ENCODE peak calls at places on chromosomes 7 and 10, in four cellular contexts. J, H, K and T are unnamed samples.

GRCh38 chr10:17607603-17608332 is 9.4 kb downstream of the HACD1 start:
- DNase-seq in H (peak), K (peak), J (peak), T (no peak)

GRCh38 chr7:16428672-16429071 is 7.3 kb upstream of the CRPPA start:
- DNase-seq in K (no peak), H (peak), J (peak), T (no peak)

GRCh38 chr7:99478464-99479440 is 6.1 kb downstream of the ZNF789 start:
- DNase-seq in K (no peak), J (no peak), H (no peak), T (no peak)

GRCh38 chr10:127449491-127449890 is 99.6 kb upstream of the NPS start:
- DNase-seq in H (no peak), K (no peak), J (no peak), T (no peak)

GRCh38 chr7:106655703-106656498 is 5.1 kb downstream of the CCDC71L start:
- DNase-seq in J (no peak), K (no peak), H (no peak), T (no peak)

GRCh38 chr7:92754756-92755581 is 81.4 kb downstream of the CDK6 start:
- DNase-seq in J (no peak), H (no peak), K (no peak), T (no peak)

GRCh38 chr10:87500646-87501048 is 4.0 kb upstream of the MINPP1 start:
- DNase-seq in K (no peak), J (no peak), H (no peak), T (no peak)

GRCh38 chr10:113099431-113100298 is 149.6 kb downstream of the TCF7L2 start:
- DNase-seq in J (peak), K (peak), H (no peak), T (no peak)

GRCh38 chr10:28839600-28840007 is 162.3 kb downstream of the BAMBI start:
- DNase-seq in H (no peak), K (no peak), J (peak), T (no peak)

GRCh38 chr7:41916450-41916927 is 213.6 kb upstream of the INHBA start:
- DNase-seq in H (peak), J (peak), K (no peak), T (no peak)

GRCh38 chr7:17769918-17770317 is 170.4 kb downstream of the SNX13 start:
- DNase-seq in K (peak), H (peak), J (peak), T (no peak)

GRCh38 chr7:22356855-22357310 is at the start of gene RAPGEF5:
- DNase-seq in H (peak), J (no peak), K (peak), T (peak)

GRCh38 chr7:19408821-19409220 is 263.6 kb upstream of the FERD3L start:
- DNase-seq in J (no peak), K (no peak), H (no peak), T (no peak)

GRCh38 chr10:131195116-131195515 is 116.4 kb downstream of the TCERG1L start:
- DNase-seq in J (no peak), K (no peak), H (no peak), T (no peak)

GRCh38 chr10:17244712-17245365 is 16.8 kb downstream of the VIM start:
- DNase-seq in K (no peak), J (peak), H (no peak), T (no peak)

GRCh38 chr7:55366461-55367138 is 1.5 kb downstream of the LANCL2 start:
- DNase-seq in K (peak), H (peak), J (no peak), T (no peak)

GRCh38 chr10:71812016-71812912 is 38.8 kb downstream of the PSAP start:
- DNase-seq in J (peak), K (peak), H (peak), T (peak)

GRCh38 chr10:72075184-72076115 is 12.9 kb downstream of the SPOCK2 start:
- DNase-seq in H (no peak), J (no peak), K (no peak), T (no peak)

GRCh38 chr7:146090023-146090645 is 26.5 kb upstream of the CNTNAP2 start:
- DNase-seq in H (peak), J (no peak), K (peak), T (no peak)

GRCh38 chr7:519974-520458 is 370 bp upstream of the PDGFA start:
- DNase-seq in H (peak), J (peak), K (peak), T (peak)

GRCh38 chr10:97618733-97619132 is 14.6 kb downstream of the MORN4 start:
- DNase-seq in J (no peak), K (no peak), H (no peak), T (no peak)

GRCh38 chr7:13801669-13802068 is 187.8 kb downstream of the ETV1 start:
- DNase-seq in K (no peak), H (peak), J (peak), T (no peak)

GRCh38 chr7:105454921-105455320 is 66.2 kb upstream of the SRPK2 start:
- DNase-seq in J (no peak), H (no peak), K (no peak), T (no peak)
- H3K9ac ChIP-seq in J (no peak), H (no peak), K (no peak), T (no peak)

DNA sequence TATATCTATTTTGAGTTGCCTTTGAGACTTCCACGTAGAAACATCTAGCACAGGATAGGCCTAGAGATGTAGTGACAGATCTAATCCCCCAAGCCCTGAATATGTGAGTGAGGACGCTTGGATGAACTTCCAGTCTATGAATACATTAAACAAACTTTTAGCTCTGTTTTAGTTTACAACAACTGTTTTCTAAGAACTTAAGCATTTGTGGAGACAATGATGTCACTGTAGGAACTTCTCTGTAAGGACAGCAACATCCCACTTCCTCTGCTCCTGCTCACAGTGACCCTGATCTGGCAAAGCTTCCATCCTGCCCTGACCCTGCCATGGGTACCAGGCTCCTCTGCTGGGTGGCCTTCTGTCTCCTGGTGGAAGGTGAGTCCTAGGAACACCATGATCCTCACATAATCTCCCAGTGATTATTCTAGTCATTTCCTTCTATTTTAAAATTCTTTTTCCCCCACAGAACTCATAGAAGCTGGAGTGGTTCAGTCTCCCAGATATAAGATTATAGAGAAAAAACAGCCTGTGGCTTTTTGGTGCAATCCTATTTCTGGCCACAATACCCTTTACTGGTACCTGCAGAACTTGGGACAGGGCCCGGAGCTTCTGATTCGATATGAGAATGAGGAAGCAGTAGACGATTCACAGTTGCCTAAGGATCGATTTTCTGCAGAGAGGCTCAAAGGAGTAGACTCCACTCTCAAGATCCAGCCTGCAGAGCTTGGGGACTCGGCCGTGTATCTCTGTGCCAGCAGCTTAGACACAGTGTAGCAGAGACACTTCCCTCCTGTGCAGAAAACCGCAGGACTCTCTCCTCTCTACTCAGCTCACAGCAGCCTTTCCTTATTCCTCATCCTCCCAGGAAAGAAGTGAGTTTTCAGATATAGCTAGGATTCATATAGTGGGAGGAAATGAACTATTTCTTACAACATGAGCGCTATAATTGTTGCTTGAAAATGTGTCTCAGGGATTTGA is 194.4 kb upstream of the PRSS1 start:
- DNase-seq in K (no peak), H (no peak), J (peak), T (no peak)
- H3K9ac ChIP-seq in K (no peak), H (no peak), J (no peak), T (no peak)

DNA sequence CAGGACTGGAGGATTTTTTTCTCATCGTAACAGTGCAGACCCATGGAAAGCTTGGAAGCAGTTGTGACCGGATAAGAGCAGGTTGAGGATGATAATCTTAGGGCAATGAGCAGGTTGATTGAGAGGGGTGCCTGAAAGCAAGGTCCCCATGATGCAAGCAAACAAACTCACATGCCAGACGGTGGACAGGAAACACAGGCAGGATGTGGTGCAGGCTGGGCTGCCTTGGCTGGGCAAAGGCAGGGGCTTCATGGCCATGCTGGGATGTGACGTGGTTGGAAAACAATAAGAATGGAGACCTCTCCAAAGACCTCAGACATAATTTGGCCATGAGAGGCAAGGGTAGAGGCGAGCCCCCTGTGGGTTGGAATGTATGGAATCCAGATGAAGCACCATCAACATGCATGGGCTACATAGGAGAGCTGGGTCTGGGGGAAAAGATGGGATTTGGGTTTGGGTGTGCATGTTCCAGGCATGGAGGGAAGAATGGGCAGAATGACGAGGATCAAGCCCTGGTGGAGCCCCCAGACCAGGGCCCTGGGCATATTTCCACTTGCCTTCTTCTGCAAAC is 58.3 kb downstream of the IKZF1 start:
- DNase-seq in H (no peak), K (no peak), J (no peak), T (no peak)
- H3K9ac ChIP-seq in H (no peak), K (no peak), J (no peak), T (no peak)

GRCh38 chr10:89700914-89701237 is 514 bp upstream of the KIF20B start:
- DNase-seq in K (no peak), J (no peak), H (no peak), T (no peak)
- H3K9ac ChIP-seq in K (peak), J (peak), H (peak), T (peak)

DNA sequence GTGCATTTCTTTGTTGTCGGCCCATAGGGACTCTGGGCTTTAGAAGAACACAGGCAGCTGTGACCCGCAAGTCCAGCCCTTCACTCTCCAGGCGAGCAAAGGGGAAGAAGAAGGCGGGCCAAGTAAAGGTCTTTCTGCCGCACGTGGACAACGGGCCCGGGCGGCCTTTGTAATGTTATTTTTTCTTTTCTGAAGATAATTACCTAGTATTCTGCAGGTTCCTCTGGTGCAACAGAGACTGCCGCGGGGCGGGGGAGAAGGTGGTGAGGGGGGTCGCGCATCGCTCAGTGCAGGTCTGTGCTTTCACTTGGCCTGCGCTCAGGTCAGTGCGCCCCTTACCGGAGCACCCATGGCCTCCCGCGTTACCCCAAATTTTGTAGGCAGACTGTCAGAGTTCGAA is 7.1 kb upstream of the TBX20 start:
- DNase-seq in H (no peak), K (peak), J (no peak), T (no peak)
- H3K9ac ChIP-seq in H (no peak), K (no peak), J (no peak), T (no peak)

GRCh38 chr10:102434251-102434913 is 2.0 kb upstream of the CUEDC2 start:
- DNase-seq in J (peak), K (no peak), H (no peak), T (peak)

GRCh38 chr10:102437515-102437914 is 5.1 kb upstream of the CUEDC2 start:
- DNase-seq in H (no peak), K (no peak), J (no peak), T (no peak)

GRCh38 chr10:102435098-102435497 is 2.7 kb upstream of the CUEDC2 start:
- DNase-seq in H (no peak), J (no peak), K (no peak), T (no peak)

GRCh38 chr10:102436312-102436711 is 3.9 kb upstream of the CUEDC2 start:
- DNase-seq in H (no peak), J (no peak), K (no peak), T (no peak)

DNA sequence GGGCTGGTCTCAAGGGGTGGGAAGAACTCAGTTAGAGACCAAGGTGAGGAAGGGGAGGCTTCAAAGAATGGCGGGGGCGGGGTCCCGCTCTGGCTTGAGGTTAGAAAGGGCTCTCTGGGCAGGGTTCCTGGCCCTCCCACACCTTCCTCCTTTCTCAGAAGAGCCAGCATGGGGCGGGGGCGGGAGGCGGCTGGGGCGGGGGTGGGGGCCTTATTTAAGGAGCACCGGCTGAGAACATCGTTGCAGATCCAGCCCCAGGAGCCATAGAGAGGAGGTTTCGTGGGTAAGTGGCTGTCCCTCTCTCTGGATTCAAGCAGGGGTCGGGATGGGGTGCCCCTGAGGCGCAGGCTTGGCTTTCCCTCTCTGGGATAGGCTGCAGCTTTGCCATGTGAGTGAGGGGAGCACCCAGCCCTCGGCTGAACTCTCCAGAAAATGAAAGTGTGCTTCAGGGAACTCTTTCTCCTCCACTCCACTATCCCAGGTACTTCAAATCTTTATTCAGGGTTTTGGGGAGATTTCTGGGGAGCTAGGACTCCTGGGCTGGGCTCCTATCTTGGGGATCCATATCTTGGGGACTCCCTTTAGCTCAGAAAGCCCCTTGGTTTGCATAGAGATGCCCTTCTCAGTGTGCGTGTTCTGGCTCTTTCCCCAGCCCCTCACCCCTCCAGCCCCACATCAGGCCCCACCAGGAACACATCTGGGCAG is 3.3 kb upstream of the CUEDC2 start:
- DNase-seq in H (no peak), J (no peak), K (no peak), T (no peak)
- H3K9ac ChIP-seq in H (no peak), J (peak), K (no peak), T (no peak)